ENCODE peak calls at places on chromosomes 11 and 22, in nine cellular contexts. W is NCI-H1092 treated with DMSO at 0.1 percent for 48 hours, C is NT2/D1, E is tibial artery, B is epithelial cell of esophagus, H is mucosa of gallbladder, M is amygdala, I is EL, U is IMR-90. X is an unnamed sample.

GRCh38 chr11:66068923-66069714 is 953 bp upstream of the PACS1 start:
- DNase-seq in B (peak; percentile 50), W (peak; percentile 24), I (peak; percentile 87), C (peak; percentile 40), M (no peak), H (no peak), E (peak; percentile 62), U (peak; percentile 63), X (no peak)

GRCh38 chr11:112013501-112014164 is 11.6 kb upstream of the DLAT start:
- DNase-seq in H (no peak), I (no peak), U (no peak), B (peak; percentile 59), E (no peak), C (no peak), W (no peak), M (no peak), X (no peak)

GRCh38 chr11:75815345-75815983 is 454 bp downstream of the UVRAG start:
- DNase-seq in U (peak; percentile 29), E (peak; percentile 36), I (peak; percentile 49), C (no peak), M (no peak), W (peak; percentile 75), H (no peak), B (no peak), X (peak; percentile 34)

GRCh38 chr22:17919276-17920144 is 104.9 kb downstream of the MICAL3 start:
- DNase-seq in W (peak; percentile 74), C (no peak), M (no peak), I (no peak), U (no peak), B (no peak), H (no peak), E (no peak), X (no peak)

GRCh38 chr11:12354750-12355545 is 22.4 kb upstream of the PARVA start:
- DNase-seq in H (no peak), C (no peak), U (no peak), I (no peak), W (no peak), M (no peak), B (no peak), E (no peak), X (no peak)

GRCh38 chr11:22753401-22753800 is 76.2 kb downstream of the SVIP start:
- DNase-seq in E (no peak), M (no peak), H (no peak), I (no peak), C (no peak), B (no peak), W (no peak), U (no peak), X (no peak)

GRCh38 chr11:35932641-35933571 is 11.0 kb upstream of the LDLRAD3 start:
- DNase-seq in E (no peak), I (peak; percentile 45), W (no peak), C (no peak), H (no peak), B (peak; percentile 83), U (peak; percentile 48), M (no peak), X (no peak)

GRCh38 chr11:13152736-13153541 is 124.7 kb upstream of the BMAL1 start:
- DNase-seq in W (peak; percentile 53), M (no peak), C (no peak), I (peak; percentile 33), H (no peak), U (peak; percentile 42), E (no peak), B (peak; percentile 64), X (no peak)

GRCh38 chr11:119685073-119685746 is 43.8 kb downstream of the NECTIN1 start:
- DNase-seq in U (no peak), H (no peak), I (no peak), C (no peak), E (no peak), B (no peak), M (no peak), W (no peak), X (no peak)

GRCh38 chr22:19902245-19902699 is 39.3 kb upstream of the COMT start:
- DNase-seq in B (no peak), M (no peak), C (no peak), I (no peak), W (peak; percentile 77), U (no peak), E (no peak), H (no peak), X (no peak)

GRCh38 chr11:60838132-60838531 is 3.8 kb upstream of the CCDC86 start:
- DNase-seq in B (no peak), I (no peak), E (no peak), W (no peak), M (no peak), C (no peak), U (peak; percentile 28), H (no peak), X (no peak)

GRCh38 chr11:72641900-72642814 is 32.1 kb downstream of the PDE2A start:
- DNase-seq in C (no peak), M (no peak), E (no peak), I (peak; percentile 36), W (no peak), H (peak; percentile 19), U (no peak), B (peak; percentile 26), X (no peak)

GRCh38 chr22:37020192-37020479 is 594 bp downstream of the MPST start:
- DNase-seq in B (peak; percentile 75), I (peak; percentile 48), E (peak; percentile 39), C (no peak), M (no peak), U (peak; percentile 47), W (peak; percentile 61), H (no peak), X (no peak)

GRCh38 chr22:36862251-36863242 is 1.7 kb downstream of the NCF4 start:
- DNase-seq in W (no peak), M (no peak), I (no peak), H (peak; percentile 38), B (no peak), C (no peak), U (no peak), E (peak; percentile 44), X (peak; percentile 44)

GRCh38 chr11:116339306-116339705 is 433.5 kb downstream of the BUD13 start:
- DNase-seq in I (no peak), B (no peak), E (no peak), M (no peak), C (no peak), W (no peak), U (no peak), H (peak; percentile 60), X (no peak)

GRCh38 chr11:105861225-105861624 is 160.8 kb downstream of the MSANTD4 start:
- DNase-seq in C (no peak), E (no peak), M (no peak), H (no peak), I (no peak), B (peak; percentile 33), U (peak; percentile 6), W (peak; percentile 28), X (no peak)

GRCh38 chr11:121575250-121575962 is 122.6 kb upstream of the SORL1-AS1 start:
- DNase-seq in I (peak; percentile 28), M (no peak), B (no peak), H (peak; percentile 65), E (peak; percentile 73), C (no peak), U (peak; percentile 81), W (no peak), X (peak; percentile 66)

GRCh38 chr11:794013-794765 is 3.9 kb downstream of the SLC25A22 start:
- DNase-seq in E (no peak), W (no peak), I (no peak), M (no peak), U (no peak), C (no peak), B (no peak), H (no peak), X (no peak)

GRCh38 chr11:131037873-131038272 is 121.6 kb upstream of the SNX19 start:
- DNase-seq in I (no peak), M (no peak), C (no peak), H (no peak), W (no peak), U (no peak), E (no peak), B (no peak), X (no peak)

GRCh38 chr11:117458275-117459120 is 130.8 kb downstream of the CEP164 start:
- DNase-seq in M (no peak), U (no peak), B (peak; percentile 50), W (peak; percentile 65), H (no peak), I (no peak), E (no peak), C (no peak), X (no peak)

GRCh38 chr22:38012604-38013072 is 28.3 kb upstream of the SOX10 start:
- DNase-seq in C (no peak), E (no peak), H (no peak), M (no peak), B (peak; percentile 62), I (peak; percentile 30), W (no peak), U (peak; percentile 85), X (no peak)

GRCh38 chr11:110162216-110162615 is 69.0 kb downstream of the ZC3H12C start:
- DNase-seq in E (no peak), U (peak; percentile 38), I (no peak), H (no peak), C (no peak), W (no peak), M (no peak), B (no peak), X (no peak)

GRCh38 chr11:121451178-121451981 is 734 bp upstream of the SORL1 start:
- DNase-seq in W (peak; percentile 50), C (no peak), U (no peak), M (no peak), B (no peak), E (no peak), I (no peak), H (no peak), X (no peak)

GRCh38 chr11:41306435-41306834 is 153.0 kb downstream of the LRRC4C start:
- DNase-seq in W (no peak), H (no peak), E (no peak), I (no peak), M (no peak), B (no peak), U (no peak), C (no peak), X (no peak)

GRCh38 chr11:118870396-118871343 is 13.0 kb upstream of the CXCR5 start:
- DNase-seq in B (no peak), U (peak; percentile 13), C (no peak), I (peak; percentile 37), H (no peak), W (no peak), E (peak; percentile 71), M (peak; percentile 60), X (peak; percentile 37)

GRCh38 chr11:47967577-47968230 is 12.7 kb upstream of the PTPRJ start:
- DNase-seq in W (no peak), H (no peak), E (no peak), M (no peak), U (peak; percentile 32), I (peak; percentile 75), B (no peak), C (no peak), X (no peak)

GRCh38 chr11:94132152-94132558 is 3.5 kb downstream of the PANX1 start:
- DNase-seq in M (no peak), C (no peak), W (no peak), H (no peak), E (peak; percentile 29), U (peak; percentile 94), B (peak; percentile 96), I (peak; percentile 97), X (no peak)

GRCh38 chr11:67033661-67034166 is 10.8 kb downstream of the SYT12 start:
- DNase-seq in I (peak; percentile 98), U (peak; percentile 99), B (peak; percentile 86), W (no peak), C (no peak), M (peak; percentile 33), H (no peak), E (no peak), X (no peak)

GRCh38 chr11:96306933-96307747 is 35.9 kb downstream of the MAML2 start:
- DNase-seq in C (no peak), I (peak; percentile 99), W (peak; percentile 88), E (peak; percentile 95), H (peak; percentile 91), M (no peak), B (peak; percentile 99), U (peak; percentile 99), X (peak; percentile 91)

GRCh38 chr11:662689-663274 is 25.7 kb downstream of the DRD4 start:
- DNase-seq in W (peak; percentile 11), M (peak; percentile 30), B (peak; percentile 59), U (peak; percentile 47), H (no peak), I (peak; percentile 60), E (peak; percentile 37), C (no peak), X (peak; percentile 67)

GRCh38 chr11:134504146-134504905 is 92.3 kb upstream of the B3GAT1 start:
- DNase-seq in H (no peak), M (no peak), U (no peak), C (no peak), E (no peak), I (no peak), B (no peak), W (no peak), X (no peak)